ENCODE peak calls at places on chromosome 15, in eight cellular contexts. One of them, this sample, is unnamed.

GRCh38 chr15:45645026-45645980 is 10.5 kb downstream of the SQOR start:
- DNase-seq in fibroblast of mammary gland: peak; percentile 85
- DNase-seq in Panc1: no peak
- DNase-seq in aorta: no peak
- DNase-seq in GM23338: no peak
- DNase-seq in OCI-LY7: no peak
- DNase-seq in neural progenitor cell: no peak
- DNase-seq in MM.1S: no peak
- DNase-seq in this sample: no peak

GRCh38 chr15:67300266-67300914 is 45.8 kb downstream of the IQCH start:
- DNase-seq in fibroblast of mammary gland: peak; percentile 34
- DNase-seq in Panc1: no peak
- DNase-seq in aorta: no peak
- DNase-seq in GM23338: no peak
- DNase-seq in OCI-LY7: no peak
- DNase-seq in neural progenitor cell: no peak
- DNase-seq in MM.1S: no peak
- DNase-seq in this sample: no peak

GRCh38 chr15:31615643-31616415 is 289.2 kb downstream of the KLF13 start:
- DNase-seq in fibroblast of mammary gland: no peak
- DNase-seq in Panc1: no peak
- DNase-seq in aorta: no peak
- DNase-seq in GM23338: no peak
- DNase-seq in OCI-LY7: no peak
- DNase-seq in neural progenitor cell: no peak
- DNase-seq in MM.1S: no peak
- DNase-seq in this sample: no peak

GRCh38 chr15:69719527-69719926 is 266.9 kb downstream of the RPLP1 start:
- DNase-seq in fibroblast of mammary gland: no peak
- DNase-seq in Panc1: no peak
- DNase-seq in aorta: no peak
- DNase-seq in GM23338: no peak
- DNase-seq in OCI-LY7: peak; percentile 18
- DNase-seq in neural progenitor cell: no peak
- DNase-seq in MM.1S: no peak
- DNase-seq in this sample: peak; percentile 86

GRCh38 chr15:56233549-56233948 is 10.1 kb downstream of the RFX7 start:
- DNase-seq in fibroblast of mammary gland: no peak
- DNase-seq in Panc1: no peak
- DNase-seq in aorta: no peak
- DNase-seq in GM23338: no peak
- DNase-seq in OCI-LY7: no peak
- DNase-seq in neural progenitor cell: no peak
- DNase-seq in MM.1S: no peak
- DNase-seq in this sample: no peak

GRCh38 chr15:79680721-79681120 is 216.1 kb downstream of the MTHFS start:
- DNase-seq in fibroblast of mammary gland: peak; percentile 78
- DNase-seq in Panc1: no peak
- DNase-seq in aorta: no peak
- DNase-seq in GM23338: peak; percentile 36
- DNase-seq in OCI-LY7: no peak
- DNase-seq in neural progenitor cell: peak; percentile 89
- DNase-seq in MM.1S: no peak
- DNase-seq in this sample: no peak

GRCh38 chr15:59940928-59941327 is 63.2 kb upstream of the FOXB1 start:
- DNase-seq in fibroblast of mammary gland: no peak
- DNase-seq in Panc1: no peak
- DNase-seq in aorta: no peak
- DNase-seq in GM23338: no peak
- DNase-seq in OCI-LY7: no peak
- DNase-seq in neural progenitor cell: peak; percentile 60
- DNase-seq in MM.1S: no peak
- DNase-seq in this sample: no peak

GRCh38 chr15:72130272-72130671 is 12.1 kb downstream of the SENP8 start:
- DNase-seq in fibroblast of mammary gland: no peak
- DNase-seq in Panc1: no peak
- DNase-seq in aorta: no peak
- DNase-seq in GM23338: no peak
- DNase-seq in OCI-LY7: no peak
- DNase-seq in neural progenitor cell: no peak
- DNase-seq in MM.1S: no peak
- DNase-seq in this sample: no peak

GRCh38 chr15:85473455-85473854 is 93.1 kb downstream of the AKAP13 start:
- DNase-seq in fibroblast of mammary gland: peak; percentile 64
- DNase-seq in Panc1: no peak
- DNase-seq in aorta: no peak
- DNase-seq in GM23338: no peak
- DNase-seq in OCI-LY7: peak; percentile 52
- DNase-seq in neural progenitor cell: no peak
- DNase-seq in MM.1S: no peak
- DNase-seq in this sample: no peak

GRCh38 chr15:95162967-95163531 is 931.7 kb downstream of the MCTP2 start:
- DNase-seq in fibroblast of mammary gland: peak; percentile 94
- DNase-seq in Panc1: peak; percentile 22
- DNase-seq in aorta: no peak
- DNase-seq in GM23338: no peak
- DNase-seq in OCI-LY7: no peak
- DNase-seq in neural progenitor cell: no peak
- DNase-seq in MM.1S: no peak
- DNase-seq in this sample: no peak

GRCh38 chr15:72229076-72229946 is 1.7 kb downstream of the PKM start:
- DNase-seq in fibroblast of mammary gland: peak; percentile 92
- DNase-seq in Panc1: no peak
- DNase-seq in aorta: peak; percentile 79
- DNase-seq in GM23338: peak; percentile 28
- DNase-seq in OCI-LY7: peak; percentile 76
- DNase-seq in neural progenitor cell: no peak
- DNase-seq in MM.1S: peak; percentile 22
- DNase-seq in this sample: peak; percentile 60

GRCh38 chr15:92541197-92542190 is 114.1 kb downstream of the FAM174B start:
- DNase-seq in fibroblast of mammary gland: peak; percentile 6
- DNase-seq in Panc1: no peak
- DNase-seq in aorta: no peak
- DNase-seq in GM23338: no peak
- DNase-seq in OCI-LY7: no peak
- DNase-seq in neural progenitor cell: no peak
- DNase-seq in MM.1S: no peak
- DNase-seq in this sample: no peak

GRCh38 chr15:74787251-74788041 is 5.6 kb downstream of the CSK start:
- DNase-seq in fibroblast of mammary gland: peak; percentile 61
- DNase-seq in Panc1: peak; percentile 24
- DNase-seq in aorta: no peak
- DNase-seq in GM23338: peak; percentile 90
- DNase-seq in OCI-LY7: peak; percentile 97
- DNase-seq in neural progenitor cell: peak; percentile 80
- DNase-seq in MM.1S: peak; percentile 92
- DNase-seq in this sample: peak; percentile 98

GRCh38 chr15:25710184-25710583 is 152.9 kb downstream of the ATP10A start:
- DNase-seq in fibroblast of mammary gland: peak; percentile 31
- DNase-seq in Panc1: no peak
- DNase-seq in aorta: peak; percentile 85
- DNase-seq in GM23338: peak; percentile 82
- DNase-seq in OCI-LY7: peak; percentile 63
- DNase-seq in neural progenitor cell: peak; percentile 81
- DNase-seq in MM.1S: no peak
- DNase-seq in this sample: peak; percentile 5

GRCh38 chr15:50051811-50052419 is 67.1 kb downstream of the ATP8B4 start:
- DNase-seq in fibroblast of mammary gland: peak; percentile 94
- DNase-seq in Panc1: peak; percentile 79
- DNase-seq in aorta: no peak
- DNase-seq in GM23338: peak; percentile 79
- DNase-seq in OCI-LY7: peak; percentile 11
- DNase-seq in neural progenitor cell: peak; percentile 62
- DNase-seq in MM.1S: peak; percentile 61
- DNase-seq in this sample: peak; percentile 21
- H3K4me3 ChIP-seq in fibroblast of mammary gland: no peak overlapping the region
- H3K4me3 ChIP-seq in Panc1: no peak overlapping the region
- H3K4me3 ChIP-seq in aorta: no peak overlapping the region
- H3K4me3 ChIP-seq in GM23338: no peak overlapping the region
- H3K4me3 ChIP-seq in OCI-LY7: no peak overlapping the region
- H3K4me3 ChIP-seq in neural progenitor cell: no peak overlapping the region
- H3K4me3 ChIP-seq in MM.1S: no peak overlapping the region
- H3K4me3 ChIP-seq in this sample: no peak overlapping the region

DNA sequence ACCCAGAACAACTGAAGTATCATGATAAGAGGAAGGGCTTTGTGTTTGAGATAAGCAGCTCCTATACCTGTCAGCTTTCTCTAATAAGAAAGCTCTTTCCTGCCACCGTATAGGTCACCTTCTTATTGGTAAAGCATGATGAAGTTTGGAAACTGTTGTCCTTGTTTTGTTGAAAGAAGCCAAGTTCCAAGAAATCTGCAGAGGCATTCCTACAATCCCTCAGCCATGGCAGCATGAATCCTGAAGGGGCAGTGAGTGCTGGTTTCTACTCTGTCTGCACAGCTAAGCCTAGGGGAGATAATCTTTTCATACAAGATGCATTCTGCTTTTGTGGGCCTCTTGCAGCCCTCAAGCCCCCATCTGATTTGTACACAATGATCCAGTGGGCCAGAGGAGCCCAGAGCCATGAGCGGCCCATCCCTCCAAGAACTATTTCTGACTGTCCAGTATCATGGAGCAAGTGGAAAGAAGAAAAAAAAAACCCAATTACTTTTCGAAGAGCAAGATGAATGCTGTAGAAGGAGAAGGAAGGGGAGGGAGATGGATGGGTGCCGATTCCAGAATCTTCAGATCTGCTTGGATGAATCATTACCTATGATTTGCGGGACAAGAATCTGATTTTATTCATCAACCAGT is 1.9 kb upstream of the THBS1 start:
- DNase-seq in fibroblast of mammary gland: peak; percentile 13
- DNase-seq in Panc1: no peak
- DNase-seq in aorta: no peak
- DNase-seq in GM23338: peak; percentile 50
- DNase-seq in OCI-LY7: no peak
- DNase-seq in neural progenitor cell: peak; percentile 50
- DNase-seq in MM.1S: no peak
- DNase-seq in this sample: no peak
- H3K4me3 ChIP-seq in fibroblast of mammary gland: peak overlapping the region; percentile 56
- H3K4me3 ChIP-seq in Panc1: no peak overlapping the region
- H3K4me3 ChIP-seq in aorta: no peak overlapping the region
- H3K4me3 ChIP-seq in GM23338: peak overlapping the region; percentile 1
- H3K4me3 ChIP-seq in OCI-LY7: no peak overlapping the region
- H3K4me3 ChIP-seq in neural progenitor cell: no peak overlapping the region
- H3K4me3 ChIP-seq in MM.1S: no peak overlapping the region
- H3K4me3 ChIP-seq in this sample: no peak overlapping the region

GRCh38 chr15:42548258-42549051 is at the start of the genes HAUS2 and LRRC57:
- DNase-seq in fibroblast of mammary gland: peak; percentile 80
- DNase-seq in Panc1: peak; percentile 47
- DNase-seq in aorta: peak; percentile 97
- DNase-seq in GM23338: peak; percentile 95
- DNase-seq in OCI-LY7: peak; percentile 90
- DNase-seq in neural progenitor cell: peak; percentile 97
- DNase-seq in MM.1S: peak; percentile 93
- DNase-seq in this sample: peak; percentile 76

GRCh38 chr15:42547926-42548257 is 701 bp downstream of the LRRC57 start:
- DNase-seq in fibroblast of mammary gland: no peak
- DNase-seq in Panc1: peak; percentile 5
- DNase-seq in aorta: no peak
- DNase-seq in GM23338: no peak
- DNase-seq in OCI-LY7: peak; percentile 34
- DNase-seq in neural progenitor cell: no peak
- DNase-seq in MM.1S: peak; percentile 38
- DNase-seq in this sample: peak; percentile 9

GRCh38 chr15:42553549-42553948 is 4.9 kb downstream of the HAUS2 start:
- DNase-seq in fibroblast of mammary gland: no peak
- DNase-seq in Panc1: no peak
- DNase-seq in aorta: no peak
- DNase-seq in GM23338: no peak
- DNase-seq in OCI-LY7: no peak
- DNase-seq in neural progenitor cell: no peak
- DNase-seq in MM.1S: no peak
- DNase-seq in this sample: no peak

GRCh38 chr15:42549052-42549491 is 434 bp downstream of the HAUS2 start:
- DNase-seq in fibroblast of mammary gland: peak; percentile 39
- DNase-seq in Panc1: no peak
- DNase-seq in aorta: no peak
- DNase-seq in GM23338: peak; percentile 56
- DNase-seq in OCI-LY7: peak; percentile 76
- DNase-seq in neural progenitor cell: peak; percentile 47
- DNase-seq in MM.1S: peak; percentile 46
- DNase-seq in this sample: peak; percentile 52

GRCh38 chr15:42549782-42550392 is 1.2 kb downstream of the HAUS2 start:
- DNase-seq in fibroblast of mammary gland: no peak
- DNase-seq in Panc1: no peak
- DNase-seq in aorta: no peak
- DNase-seq in GM23338: no peak
- DNase-seq in OCI-LY7: peak; percentile 14
- DNase-seq in neural progenitor cell: no peak
- DNase-seq in MM.1S: no peak
- DNase-seq in this sample: no peak
- H3K4me3 ChIP-seq in fibroblast of mammary gland: peak overlapping the region; percentile 100
- H3K4me3 ChIP-seq in Panc1: peak overlapping the region; percentile 83
- H3K4me3 ChIP-seq in aorta: no peak overlapping the region
- H3K4me3 ChIP-seq in GM23338: peak overlapping the region; percentile 96
- H3K4me3 ChIP-seq in OCI-LY7: peak overlapping the region; percentile 98
- H3K4me3 ChIP-seq in neural progenitor cell: peak overlapping the region; percentile 97
- H3K4me3 ChIP-seq in MM.1S: peak overlapping the region; percentile 88
- H3K4me3 ChIP-seq in this sample: peak overlapping the region; percentile 100

DNA sequence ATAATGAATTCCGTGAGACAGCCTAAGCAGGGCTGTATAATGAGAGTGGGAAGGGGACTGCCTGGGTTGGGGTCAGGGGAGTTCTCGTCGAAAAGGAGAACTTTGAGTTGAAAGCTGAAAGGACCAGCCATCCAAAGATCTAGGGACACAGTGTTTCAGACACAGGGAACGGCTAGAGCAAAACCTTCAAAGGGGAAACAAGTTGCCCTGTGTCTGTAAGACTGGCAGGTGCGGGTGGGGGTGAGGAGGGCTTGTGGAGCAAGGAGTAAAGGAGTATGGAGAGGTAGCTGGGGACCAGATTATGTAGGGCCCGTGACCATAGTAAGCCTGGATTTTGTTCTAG is 1.3 kb upstream of the SRP14 start:
- DNase-seq in fibroblast of mammary gland: no peak
- DNase-seq in Panc1: no peak
- DNase-seq in aorta: no peak
- DNase-seq in GM23338: no peak
- DNase-seq in OCI-LY7: no peak
- DNase-seq in neural progenitor cell: no peak
- DNase-seq in MM.1S: no peak
- DNase-seq in this sample: no peak
- H3K4me3 ChIP-seq in fibroblast of mammary gland: peak overlapping the region; percentile 8
- H3K4me3 ChIP-seq in Panc1: no peak overlapping the region
- H3K4me3 ChIP-seq in aorta: no peak overlapping the region
- H3K4me3 ChIP-seq in GM23338: peak overlapping the region; percentile 96
- H3K4me3 ChIP-seq in OCI-LY7: peak overlapping the region; percentile 94
- H3K4me3 ChIP-seq in neural progenitor cell: no peak overlapping the region
- H3K4me3 ChIP-seq in MM.1S: no peak overlapping the region
- H3K4me3 ChIP-seq in this sample: peak overlapping the region; percentile 96

This sample was measured in Jurkat, Clone E6-1.